ENCODE peak calls at places on chromosomes 7 and 10, in five cellular contexts. K is lower lobe of right lung; U is psoas muscle; S is CD4-positive, alpha-beta T cell; B is body of pancreas. Q is an unnamed sample.

GRCh38 chr7:66657798-66658197 is 29.1 kb downstream of the KCTD7 start:
- DNase-seq in S (no peak), B (no peak), U (no peak), K (no peak), Q (no peak)

GRCh38 chr7:18257711-18258110 is 230.1 kb upstream of the PRPS1L1 start:
- DNase-seq in S (no peak), B (no peak), K (no peak), U (no peak), Q (no peak)

GRCh38 chr10:67141300-67141699 is 215.5 kb downstream of the LRRTM3 start:
- DNase-seq in K (no peak), B (no peak), S (no peak), U (no peak), Q (no peak)

GRCh38 chr7:4958477-4959301 is at the start of gene MMD2:
- DNase-seq in B (no peak), U (no peak), K (no peak), S (no peak), Q (no peak)

GRCh38 chr7:39650676-39651075 is 27.3 kb downstream of the RALA start:
- DNase-seq in U (peak; percentile 52), S (no peak), K (no peak), B (peak; percentile 12), Q (no peak)

GRCh38 chr7:11345621-11346020 is 371.9 kb downstream of the PHF14 start:
- DNase-seq in K (no peak), S (no peak), B (no peak), U (no peak), Q (no peak)

GRCh38 chr10:128059915-128060314 is 66.3 kb downstream of the MKI67 start:
- DNase-seq in K (no peak), B (no peak), U (no peak), S (no peak), Q (no peak)

GRCh38 chr10:44366936-44367630 is 17.8 kb downstream of the CXCL12 start:
- DNase-seq in U (no peak), B (peak; percentile 32), K (no peak), S (no peak), Q (no peak)

GRCh38 chr7:65251851-65252620 is 121.6 kb upstream of the ZNF92 start:
- DNase-seq in B (peak; percentile 64), S (peak; percentile 21), K (peak; percentile 78), U (peak; percentile 31), Q (peak; percentile 57)

GRCh38 chr10:79081353-79082034 is 12.7 kb downstream of the ZMIZ1 start:
- DNase-seq in S (no peak), B (peak; percentile 32), K (no peak), U (peak; percentile 82), Q (no peak)

GRCh38 chr7:32102432-32102851 is 32.2 kb upstream of the PDE1C start:
- DNase-seq in K (no peak), U (no peak), B (no peak), S (no peak), Q (no peak)

GRCh38 chr7:155198901-155199845 is 98.5 kb upstream of the INSIG1 start:
- DNase-seq in K (no peak), B (no peak), U (no peak), S (no peak), Q (peak; percentile 89)

GRCh38 chr7:6533893-6534804 is 17.1 kb downstream of the GRID2IP start:
- DNase-seq in B (no peak), K (no peak), U (no peak), S (no peak), Q (no peak)

GRCh38 chr7:33722383-33723096 is 182.8 kb upstream of the BMPER start:
- DNase-seq in U (peak; percentile 43), B (no peak), S (no peak), K (no peak), Q (peak; percentile 90)

GRCh38 chr10:120098242-120098930 is 205.9 kb downstream of the SEC23IP start:
- DNase-seq in S (no peak), U (no peak), B (no peak), K (no peak), Q (no peak)

GRCh38 chr7:23235688-23236280 is 10.8 kb upstream of the GPNMB start:
- DNase-seq in B (no peak), K (no peak), S (no peak), U (peak; percentile 71), Q (no peak)

GRCh38 chr10:24721254-24722106 is 2.2 kb downstream of the ARHGAP21 start:
- DNase-seq in U (no peak), K (peak; percentile 56), S (no peak), B (peak; percentile 11), Q (no peak)

GRCh38 chr10:61900829-61901783 is at the start of gene ARID5B:
- DNase-seq in B (peak; percentile 65), U (no peak), K (no peak), S (peak; percentile 43), Q (no peak)

GRCh38 chr10:87927091-87927490 is 63.7 kb downstream of the PTEN start:
- DNase-seq in B (no peak), S (no peak), K (no peak), U (no peak), Q (no peak)

GRCh38 chr7:831596-832291 is 532 bp upstream of the SUN1 start:
- DNase-seq in K (no peak), B (peak; percentile 57), S (no peak), U (no peak), Q (peak; percentile 84)

GRCh38 chr7:150399861-150400778 is 21.0 kb downstream of the ZNF775 start:
- DNase-seq in U (no peak), B (no peak), K (no peak), S (no peak), Q (peak; percentile 61)

GRCh38 chr10:90925078-90926029 is 4.5 kb upstream of the ANKRD1 start:
- DNase-seq in B (no peak), S (no peak), U (no peak), K (no peak), Q (no peak)

GRCh38 chr7:101243786-101244384 is 996 bp downstream of the FIS1 start:
- DNase-seq in K (no peak), B (peak; percentile 30), S (no peak), U (no peak), Q (no peak)

GRCh38 chr7:129191272-129191671 is 2.8 kb downstream of the SMO start:
- DNase-seq in B (no peak), K (no peak), S (no peak), U (no peak), Q (no peak)

GRCh38 chr7:129188372-129188891 is at the start of gene SMO:
- DNase-seq in B (peak; percentile 46), U (peak; percentile 55), K (no peak), S (no peak), Q (no peak)

GRCh38 chr7:129189661-129190310 is 1.4 kb downstream of the SMO start:
- DNase-seq in U (no peak), B (no peak), K (no peak), S (no peak), Q (no peak)

GRCh38 chr7:129188892-129189660 is 643 bp downstream of the SMO start:
- DNase-seq in K (no peak), U (no peak), B (peak; percentile 28), S (no peak), Q (no peak)

GRCh38 chr7:129193892-129194291 is 5.5 kb downstream of the SMO start:
- DNase-seq in S (no peak), K (no peak), B (no peak), U (no peak), Q (no peak)
- H3K27me3 ChIP-seq in S (peaks cover 36% of the 10 kb centered on the region), K (peaks cover 36% of the 10 kb centered on the region), B (no peaks in the 10 kb centered on the region), U (no peaks in the 10 kb centered on the region), Q (no peaks in the 10 kb centered on the region)

GRCh38 chr7:27092753-27093097 is 3.1 kb downstream of the HOXA1 start:
- DNase-seq in S (no peak), B (no peak), K (no peak), U (no peak), Q (no peak)
- H3K27me3 ChIP-seq in S (peaks cover 87% of the 10 kb centered on the region), B (peaks cover 46% of the 10 kb centered on the region), K (peaks cover 51% of the 10 kb centered on the region), U (peaks cover 7% of the 10 kb centered on the region), Q (peaks cover 8% of the 10 kb centered on the region)

GRCh38 chr7:95716357-95717122 is 55.8 kb upstream of the DYNC1I1 start:
- DNase-seq in K (no peak), S (no peak), U (no peak), B (no peak), Q (no peak)
- H3K27me3 ChIP-seq in K (no peaks in the 10 kb centered on the region), S (no peaks in the 10 kb centered on the region), U (no peaks in the 10 kb centered on the region), B (no peaks in the 10 kb centered on the region), Q (no peaks in the 10 kb centered on the region)

GRCh38 chr7:30684351-30684750 is 2.1 kb upstream of the CRHR2 start:
- DNase-seq in S (no peak), K (no peak), B (no peak), U (no peak), Q (no peak)

GRCh38 chr7:30683306-30683705 is 1.1 kb upstream of the CRHR2 start:
- DNase-seq in S (no peak), U (no peak), B (no peak), K (no peak), Q (no peak)

GRCh38 chr7:30681262-30682130 is 760 bp downstream of the CRHR2 start:
- DNase-seq in K (peak; percentile 61), S (no peak), U (no peak), B (no peak), Q (no peak)

GRCh38 chr7:30683839-30684238 is 1.6 kb upstream of the CRHR2 start:
- DNase-seq in B (no peak), S (no peak), U (no peak), K (no peak), Q (no peak)

DNA sequence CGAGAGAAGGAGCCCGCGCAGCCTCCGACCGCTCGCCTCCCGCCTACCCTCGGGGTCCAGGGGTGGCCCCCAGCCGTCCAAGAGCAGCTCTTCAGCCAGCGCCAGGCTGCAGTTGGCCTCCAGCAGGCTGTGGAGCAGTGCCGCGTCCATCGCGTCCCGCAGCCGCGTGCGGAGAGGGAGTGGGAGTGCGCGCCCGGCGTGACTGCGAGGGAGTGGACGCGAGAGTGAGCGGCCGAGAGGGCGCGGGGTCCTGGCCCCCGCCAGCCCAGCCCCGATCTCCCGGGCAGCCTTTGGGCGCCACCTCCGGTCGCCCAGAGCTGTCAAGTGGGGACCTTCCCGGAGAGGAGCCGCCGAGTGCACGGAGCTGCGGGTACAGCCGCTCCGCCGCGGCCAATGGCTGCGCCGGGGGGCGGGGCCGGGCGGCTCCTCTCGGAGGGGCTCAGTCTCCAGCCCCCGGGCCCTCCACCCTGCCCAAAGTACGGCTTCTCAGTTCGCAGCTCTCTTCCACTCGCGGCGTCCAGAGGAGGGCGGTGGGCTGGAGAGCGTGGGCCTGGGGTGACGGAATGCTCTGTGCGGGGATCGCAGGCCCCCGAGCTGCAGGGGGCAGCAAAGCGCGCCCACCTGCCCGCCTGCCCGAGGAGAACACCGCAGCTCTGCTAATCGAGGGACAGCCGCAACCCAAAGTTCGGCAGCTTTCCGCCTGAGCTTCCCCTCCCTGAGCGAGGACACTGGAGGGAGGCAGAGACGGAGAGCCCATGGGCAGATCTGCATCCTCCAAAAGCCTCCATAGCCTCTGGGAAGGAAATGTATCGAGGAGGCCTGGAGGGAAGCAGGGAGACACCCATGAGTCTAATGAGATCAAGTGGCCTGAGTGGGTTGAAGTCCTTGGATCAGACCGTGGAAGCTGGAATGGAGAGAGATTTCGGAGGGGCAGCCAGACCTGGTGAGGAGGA is at the start of gene CRHR2:
- DNase-seq in U (peak; percentile 26), K (no peak), B (peak; percentile 13), S (no peak), Q (no peak)
- H3K27me3 ChIP-seq in U (no peaks in the 10 kb centered on the region), K (peaks cover 41% of the 10 kb centered on the region), B (peaks cover 16% of the 10 kb centered on the region), S (peaks cover 55% of the 10 kb centered on the region), Q (peaks cover 55% of the 10 kb centered on the region)

DNA sequence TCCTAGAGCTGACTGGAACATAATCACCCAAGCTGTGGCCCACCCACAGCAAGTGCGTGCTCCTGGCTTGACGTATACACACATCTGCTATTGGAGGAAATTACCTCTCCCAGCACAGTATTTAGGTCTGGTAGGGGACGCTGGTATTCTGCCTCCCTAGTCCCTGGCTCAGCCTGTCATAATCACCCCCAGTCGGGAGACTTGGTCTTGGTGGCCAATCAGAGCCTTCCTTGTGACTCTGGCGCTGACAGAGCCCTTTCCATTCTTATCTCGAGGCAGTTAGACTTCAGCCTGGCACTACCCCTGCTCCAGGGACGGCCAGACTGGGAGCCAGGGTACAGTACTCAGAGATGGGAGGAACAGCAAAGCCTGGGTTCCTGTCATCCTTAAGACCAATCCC is 14.3 kb upstream of the PRKAG2 start:
- DNase-seq in S (no peak), K (no peak), U (no peak), B (no peak), Q (no peak)
- H3K27me3 ChIP-seq in S (peaks cover 7% of the 10 kb centered on the region), K (peaks cover 6% of the 10 kb centered on the region), U (no peaks in the 10 kb centered on the region), B (no peaks in the 10 kb centered on the region), Q (peaks cover 33% of the 10 kb centered on the region)